ENCODE peak calls at places on chromosomes 16 and 17, in six cellular contexts. X is HL-60, T is breast epithelium, A is A549, I is Peyer's patch, D is heart left ventricle. R is an unnamed sample.

GRCh38 chr16:20774703-20775362 is 11.0 kb downstream of the ACSM3 start:
- DNase-seq in X (peak), A (peak), I (peak), D (peak), T (peak), R (peak)

GRCh38 chr16:6863135-6863534 is 469.5 kb upstream of the RBFOX1 start:
- DNase-seq in X (no peak), A (no peak), T (no peak), I (no peak), D (no peak), R (no peak)

GRCh38 chr16:8866884-8867482 is 1.8 kb downstream of the CARHSP1 start:
- DNase-seq in I (no peak), A (no peak), X (no peak), T (no peak), D (no peak), R (no peak)

GRCh38 chr17:74159226-74159840 is 44.1 kb upstream of the RPL38 start:
- DNase-seq in A (no peak), X (no peak), T (no peak), D (no peak), I (no peak), R (no peak)

GRCh38 chr17:81635973-81636504 is 873 bp downstream of the NPLOC4 start:
- DNase-seq in X (no peak), D (no peak), T (no peak), I (no peak), A (no peak), R (no peak)

GRCh38 chr16:30924086-30924714 is 828 bp downstream of the FBXL19 start:
- DNase-seq in D (peak), I (no peak), A (no peak), X (no peak), T (no peak), R (no peak)

GRCh38 chr16:67396159-67396774 is 3.0 kb upstream of the TPPP3 start:
- DNase-seq in T (peak), D (peak), X (no peak), A (peak), I (peak), R (peak)

GRCh38 chr16:4685292-4685691 is 8.1 kb upstream of the NUDT16L1 start:
- DNase-seq in I (no peak), D (no peak), X (no peak), A (no peak), T (no peak), R (no peak)

GRCh38 chr16:67246081-67246944 is 968 bp downstream of the FHOD1 start:
- DNase-seq in X (no peak), T (peak), D (peak), A (peak), I (peak), R (peak)

GRCh38 chr16:47197536-47198179 is 53.9 kb upstream of the NETO2 start:
- DNase-seq in T (no peak), I (no peak), A (no peak), D (peak), X (no peak), R (no peak)

GRCh38 chr16:30775381-30776099 is 11.5 kb downstream of the ZNF629 start:
- DNase-seq in X (peak), T (peak), I (peak), A (peak), D (peak), R (peak)

GRCh38 chr17:48228720-48229119 is 121.2 kb downstream of the SNX11 start:
- DNase-seq in I (no peak), D (no peak), A (no peak), T (no peak), X (no peak), R (no peak)

GRCh38 chr16:68083861-68084503 is 1.2 kb upstream of the NFATC3 start:
- DNase-seq in I (no peak), T (no peak), A (peak), D (no peak), X (peak), R (no peak)

GRCh38 chr16:90019543-90020259 is 445 bp upstream of the DBNDD1 start:
- DNase-seq in A (peak), I (peak), T (no peak), D (no peak), X (no peak), R (no peak)

GRCh38 chr16:728131-728889 is 1.4 kb downstream of the HAGHL start:
- DNase-seq in X (peak), I (peak), T (no peak), A (peak), D (peak), R (peak)

GRCh38 chr17:57530026-57530425 is 215.1 kb downstream of the CCDC182 start:
- DNase-seq in A (no peak), T (no peak), I (no peak), X (no peak), D (no peak), R (no peak)

GRCh38 chr16:67804853-67805542 is 1.4 kb downstream of the RANBP10 start:
- DNase-seq in X (no peak), T (no peak), A (no peak), I (no peak), D (no peak), R (no peak)

GRCh38 chr17:75380315-75380714 is 25.2 kb downstream of the GRB2 start:
- DNase-seq in D (no peak), T (no peak), I (no peak), X (no peak), A (no peak), R (no peak)

GRCh38 chr17:1047886-1048470 is 51.0 kb downstream of the TIMM22 start:
- DNase-seq in I (no peak), A (no peak), X (no peak), T (no peak), D (no peak), R (no peak)

GRCh38 chr17:42061641-42062487 is 11.5 kb upstream of the C17orf113 start:
- DNase-seq in X (no peak), D (no peak), A (no peak), T (no peak), I (no peak), R (no peak)

GRCh38 chr17:21275047-21275578 is 9.4 kb upstream of the MAP2K3 start:
- DNase-seq in I (no peak), A (no peak), X (no peak), D (no peak), T (no peak), R (no peak)

GRCh38 chr17:31859487-31860008 is 504 bp upstream of the COPRS start:
- DNase-seq in X (no peak), D (no peak), I (no peak), T (no peak), A (no peak), R (peak)

GRCh38 chr16:68644715-68645493 is at the start of gene CDH3:
- DNase-seq in A (no peak), D (no peak), X (peak), I (peak), T (peak), R (peak)

GRCh38 chr16:49937886-49938285 is 82.0 kb upstream of the ZNF423 start:
- DNase-seq in T (no peak), D (no peak), A (no peak), I (no peak), X (no peak), R (no peak)

GRCh38 chr17:81049973-81050551 is 15.1 kb downstream of the BAIAP2 start:
- DNase-seq in X (peak), A (peak), I (peak), T (peak), D (no peak), R (peak)

GRCh38 chr17:63439682-63440081 is 6.4 kb downstream of the CYB561 start:
- DNase-seq in D (no peak), X (no peak), T (no peak), I (no peak), A (no peak), R (no peak)

GRCh38 chr17:37824534-37825485 is 80.0 kb upstream of the HNF1B start:
- DNase-seq in A (peak), I (no peak), T (no peak), X (no peak), D (no peak), R (peak)

GRCh38 chr16:56990407-56991286 is 1.3 kb downstream of the NLRC5 start:
- DNase-seq in D (no peak), A (no peak), T (no peak), X (no peak), I (peak), R (no peak)

GRCh38 chr17:61904094-61904710 is 23.6 kb downstream of the INTS2 start:
- DNase-seq in D (no peak), T (no peak), X (no peak), I (peak), A (no peak), R (no peak)

GRCh38 chr17:72887917-72888316 is 204.6 kb downstream of the SLC39A11 start:
- DNase-seq in T (no peak), D (no peak), A (no peak), X (no peak), I (no peak), R (no peak)

GRCh38 chr17:66775262-66775661 is 59.7 kb upstream of the CACNG5 start:
- DNase-seq in I (no peak), A (no peak), D (no peak), T (no peak), X (no peak), R (no peak)

GRCh38 chr16:64830653-64831052 is 291.2 kb downstream of the CDH11 start:
- DNase-seq in X (no peak), T (no peak), D (no peak), A (no peak), I (no peak), R (no peak)

GRCh38 chr16:14097182-14097951 is 26.2 kb downstream of the MRTFB start:
- DNase-seq in X (no peak), D (no peak), A (no peak), I (no peak), T (no peak), R (peak)

GRCh38 chr17:17516941-17517720 is 20.9 kb upstream of the RASD1 start:
- DNase-seq in A (no peak), I (no peak), T (no peak), X (no peak), D (no peak), R (no peak)

GRCh38 chr17:78774956-78775571 is 7.0 kb downstream of the CYTH1 start:
- DNase-seq in D (no peak), A (no peak), T (no peak), X (peak), I (peak), R (no peak)

GRCh38 chr17:39252788-39253460 is 27.2 kb upstream of the STAC2 start:
- DNase-seq in A (no peak), T (no peak), X (no peak), I (no peak), D (no peak), R (no peak)

GRCh38 chr17:28618464-28618863 is 4.5 kb upstream of the RSKR start:
- DNase-seq in X (no peak), I (no peak), A (no peak), D (no peak), T (no peak), R (no peak)

DNA sequence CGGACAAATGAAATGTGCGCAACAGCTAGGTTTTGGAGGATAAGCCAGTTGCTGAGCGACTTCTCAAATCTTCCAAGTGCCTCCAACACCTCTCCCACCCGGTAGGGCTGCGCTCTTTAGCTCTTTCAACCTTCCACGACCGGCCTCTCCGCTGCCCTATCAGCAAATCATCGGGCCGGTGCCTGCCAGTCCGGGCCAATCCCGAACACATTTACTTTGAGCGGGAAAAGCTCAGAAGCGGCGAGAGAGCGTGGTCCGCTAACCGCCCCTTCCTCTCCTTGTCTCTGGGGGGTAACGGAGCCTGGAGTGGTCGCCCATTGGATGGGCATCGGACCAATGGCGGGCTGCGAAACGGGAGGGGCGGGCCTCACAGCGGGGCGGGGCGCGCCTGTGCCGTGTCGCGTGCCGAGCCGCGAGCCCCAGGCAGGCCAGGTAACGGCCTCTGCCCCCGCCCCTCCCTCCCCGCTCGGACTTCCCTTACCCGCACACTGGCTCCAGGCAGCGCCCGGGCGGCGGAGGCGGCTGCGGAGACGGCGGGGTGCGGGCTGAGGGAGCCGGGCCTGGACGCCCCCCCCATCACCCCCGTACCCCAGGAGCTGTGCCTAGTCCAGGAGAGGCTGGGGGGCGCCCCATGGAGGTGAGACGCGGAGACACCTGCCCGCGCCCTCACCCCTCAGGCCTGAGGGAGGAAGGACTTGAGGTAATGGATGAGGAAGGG is at the start of gene MEIOC:
- DNase-seq in X (peak), A (peak), I (no peak), T (no peak), D (no peak), R (peak)
- TF ChIP-seq CTCF in X (peak), A (peak), I (no peak), T (no peak), D (no peak), R (no peak)

GRCh38 chr16:23575834-23576233 is 18.3 kb downstream of the UBFD1 start:
- DNase-seq in A (no peak), T (no peak), X (no peak), I (no peak), D (no peak), R (no peak)
- H3K27ac ChIP-seq in A (no peak), T (no peak), X (no peak), I (no peak), D (no peak), R (no peak)

GRCh38 chr17:65283704-65284103 is 146.5 kb downstream of the RGS9 start:
- DNase-seq in T (no peak), I (peak), A (no peak), D (no peak), X (no peak), R (peak)

GRCh38 chr17:65279456-65279855 is 142.3 kb downstream of the RGS9 start:
- DNase-seq in A (no peak), D (no peak), I (no peak), T (no peak), X (no peak), R (no peak)

GRCh38 chr17:65277576-65277975 is 140.4 kb downstream of the RGS9 start:
- DNase-seq in A (no peak), I (no peak), T (no peak), X (no peak), D (no peak), R (no peak)

GRCh38 chr17:65278820-65279184 is 141.6 kb downstream of the RGS9 start:
- DNase-seq in T (no peak), D (no peak), A (no peak), I (no peak), X (no peak), R (no peak)

GRCh38 chr17:65278050-65278819 is 141.1 kb downstream of the RGS9 start:
- DNase-seq in D (peak), X (no peak), I (peak), A (peak), T (no peak), R (peak)
- TF ChIP-seq CTCF in D (peak), X (no peak), I (no peak), A (peak), T (peak), R (no peak)

DNA sequence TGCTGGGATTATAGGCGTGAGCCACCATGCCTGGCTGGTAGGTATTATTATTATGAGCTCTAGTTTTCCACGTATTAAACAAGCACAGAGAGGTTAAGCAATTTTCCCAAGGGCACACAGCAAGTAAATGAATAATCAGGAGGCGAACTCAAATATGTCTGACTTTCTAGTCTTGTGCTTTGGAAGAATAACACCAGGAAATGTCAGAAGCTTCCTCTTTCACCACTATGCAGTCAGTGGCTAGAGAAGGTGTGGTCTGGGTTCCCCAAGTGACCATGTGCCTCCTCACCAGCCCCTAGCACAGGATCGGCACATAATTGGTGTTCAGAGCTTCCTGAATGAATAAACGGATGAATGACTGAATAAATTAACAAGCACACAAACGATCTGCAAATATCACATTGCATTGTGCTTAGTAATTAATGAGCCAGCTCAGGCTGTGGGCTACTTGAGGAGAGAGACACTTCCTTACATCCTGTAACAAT is 21.6 kb upstream of the SCNN1B start:
- DNase-seq in A (no peak), I (no peak), D (no peak), X (no peak), T (no peak), R (peak)
- H3K27ac ChIP-seq in A (no peak), I (no peak), D (no peak), X (no peak), T (peak), R (peak)

DNA sequence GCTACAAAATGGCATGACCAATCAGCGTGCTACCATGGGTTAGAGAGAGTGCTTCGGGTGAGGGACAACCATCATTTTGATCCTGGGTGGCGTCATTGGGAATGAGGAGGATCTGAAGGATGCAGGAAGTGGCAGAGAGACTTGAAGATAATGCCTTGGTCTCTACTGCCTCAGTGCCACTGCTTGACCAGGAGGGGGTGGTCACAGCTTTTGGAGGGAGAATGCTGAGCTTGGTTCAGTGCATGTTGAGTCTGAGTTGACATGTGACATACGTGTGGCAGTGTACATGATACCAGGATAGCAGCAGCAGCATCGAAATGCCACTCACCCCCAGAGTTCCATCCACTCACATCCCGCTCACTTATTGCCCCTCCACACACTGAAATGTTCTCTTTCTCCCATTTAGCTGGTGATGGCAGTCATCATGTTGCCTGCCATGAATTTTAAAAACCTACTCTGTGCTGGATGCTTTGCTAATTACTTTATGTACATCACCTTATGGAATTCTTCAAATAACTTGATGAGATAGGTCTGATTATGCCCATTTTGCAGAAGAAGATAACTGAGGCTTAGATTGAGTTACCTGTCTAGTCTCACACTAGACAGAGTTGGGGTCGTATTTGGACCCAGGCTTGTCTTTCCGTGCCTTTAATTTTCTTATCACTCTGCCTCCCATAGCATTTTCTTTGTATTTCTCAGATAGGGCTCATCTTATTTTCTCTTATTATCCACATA is 36.7 kb downstream of the ARSG start:
- DNase-seq in T (no peak), D (no peak), X (no peak), A (no peak), I (no peak), R (no peak)
- TF ChIP-seq CTCF in T (no peak), D (no peak), X (no peak), A (no peak), I (no peak), R (no peak)

GRCh38 chr16:87817910-87818309 is 51.4 kb downstream of the SLC7A5 start:
- DNase-seq in A (no peak), D (no peak), T (no peak), X (no peak), I (no peak), R (no peak)

GRCh38 chr16:87818533-87819161 is 50.7 kb downstream of the SLC7A5 start:
- DNase-seq in D (no peak), A (no peak), X (no peak), I (no peak), T (no peak), R (no peak)

GRCh38 chr16:87819983-87820382 is 49.3 kb downstream of the SLC7A5 start:
- DNase-seq in I (no peak), X (no peak), D (no peak), T (no peak), A (no peak), R (no peak)

GRCh38 chr16:87821346-87822001 is 47.8 kb downstream of the SLC7A5 start:
- DNase-seq in I (no peak), T (no peak), A (no peak), D (no peak), X (no peak), R (no peak)

GRCh38 chr16:87819282-87819681 is 50.0 kb downstream of the SLC7A5 start:
- DNase-seq in I (no peak), A (no peak), X (no peak), T (no peak), D (no peak), R (no peak)
- H3K27ac ChIP-seq in I (no peak), A (peak), X (no peak), T (no peak), D (no peak), R (peak)

DNA sequence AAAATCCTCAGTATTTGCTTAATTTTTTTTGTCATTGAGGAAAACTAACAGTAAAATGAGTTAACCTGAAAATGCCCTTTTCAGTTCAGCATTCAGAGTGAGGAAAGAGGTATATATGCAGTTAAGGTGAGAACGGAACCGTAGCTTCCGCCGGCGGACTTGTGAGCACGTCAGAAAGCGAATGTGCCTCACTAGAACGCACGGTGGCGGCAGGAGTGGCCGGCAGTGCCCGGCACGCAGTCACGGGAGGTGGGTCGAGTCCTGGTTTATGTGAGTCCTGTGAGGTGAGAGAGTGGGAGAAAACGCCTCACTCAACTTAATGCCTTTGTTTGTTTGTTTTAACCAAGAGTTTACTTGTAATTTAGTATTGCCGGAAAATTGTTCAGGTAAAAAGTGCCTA is 6.1 kb downstream of the SEC14L1 start:
- DNase-seq in I (peak), D (peak), X (no peak), A (no peak), T (no peak), R (no peak)
- TF ChIP-seq CTCF in I (no peak), D (no peak), X (no peak), A (no peak), T (no peak), R (no peak)